ENCODE peak calls at places on chromosomes 13 and 19, in four cellular contexts. One of them, this sample, is unnamed.

GRCh38 chr19:50925734-50926133 is 14.5 kb upstream of the KLK4 start:
- DNase-seq in A549: no peak
- DNase-seq in cardiac muscle cell: peak
- DNase-seq in stomach: no peak
- DNase-seq in this sample: no peak

GRCh38 chr19:16340092-16340491 is 15.5 kb downstream of the KLF2 start:
- DNase-seq in A549: no peak
- DNase-seq in cardiac muscle cell: no peak
- DNase-seq in stomach: no peak
- DNase-seq in this sample: no peak

GRCh38 chr19:6527893-6528543 is 2.8 kb upstream of the TNFSF9 start:
- DNase-seq in A549: no peak
- DNase-seq in cardiac muscle cell: no peak
- DNase-seq in stomach: no peak
- DNase-seq in this sample: peak

GRCh38 chr13:35908221-35908620 is 223.0 kb downstream of the DCLK1 start:
- DNase-seq in A549: no peak
- DNase-seq in cardiac muscle cell: no peak
- DNase-seq in stomach: no peak
- DNase-seq in this sample: no peak

GRCh38 chr13:44904982-44905381 is 84.3 kb downstream of the NUFIP1 start:
- DNase-seq in A549: peak
- DNase-seq in cardiac muscle cell: peak
- DNase-seq in stomach: peak
- DNase-seq in this sample: no peak

GRCh38 chr13:34847751-34848150 is 94.3 kb upstream of the NBEA start:
- DNase-seq in A549: no peak
- DNase-seq in cardiac muscle cell: no peak
- DNase-seq in stomach: no peak
- DNase-seq in this sample: no peak

GRCh38 chr13:50914848-50915247 is 5.3 kb downstream of the RNASEH2B start:
- DNase-seq in A549: no peak
- DNase-seq in cardiac muscle cell: peak
- DNase-seq in stomach: no peak
- DNase-seq in this sample: no peak

GRCh38 chr19:46080561-46080960 is 39.8 kb upstream of the IGFL4 start:
- DNase-seq in A549: no peak
- DNase-seq in cardiac muscle cell: peak
- DNase-seq in stomach: no peak
- DNase-seq in this sample: no peak

GRCh38 chr13:107124730-107125129 is 556.8 kb upstream of the ARGLU1 start:
- DNase-seq in A549: no peak
- DNase-seq in cardiac muscle cell: no peak
- DNase-seq in stomach: no peak
- DNase-seq in this sample: no peak

GRCh38 chr19:21463449-21464105 is 41.8 kb upstream of the ZNF429 start:
- DNase-seq in A549: no peak
- DNase-seq in cardiac muscle cell: peak
- DNase-seq in stomach: peak
- DNase-seq in this sample: peak

DNA sequence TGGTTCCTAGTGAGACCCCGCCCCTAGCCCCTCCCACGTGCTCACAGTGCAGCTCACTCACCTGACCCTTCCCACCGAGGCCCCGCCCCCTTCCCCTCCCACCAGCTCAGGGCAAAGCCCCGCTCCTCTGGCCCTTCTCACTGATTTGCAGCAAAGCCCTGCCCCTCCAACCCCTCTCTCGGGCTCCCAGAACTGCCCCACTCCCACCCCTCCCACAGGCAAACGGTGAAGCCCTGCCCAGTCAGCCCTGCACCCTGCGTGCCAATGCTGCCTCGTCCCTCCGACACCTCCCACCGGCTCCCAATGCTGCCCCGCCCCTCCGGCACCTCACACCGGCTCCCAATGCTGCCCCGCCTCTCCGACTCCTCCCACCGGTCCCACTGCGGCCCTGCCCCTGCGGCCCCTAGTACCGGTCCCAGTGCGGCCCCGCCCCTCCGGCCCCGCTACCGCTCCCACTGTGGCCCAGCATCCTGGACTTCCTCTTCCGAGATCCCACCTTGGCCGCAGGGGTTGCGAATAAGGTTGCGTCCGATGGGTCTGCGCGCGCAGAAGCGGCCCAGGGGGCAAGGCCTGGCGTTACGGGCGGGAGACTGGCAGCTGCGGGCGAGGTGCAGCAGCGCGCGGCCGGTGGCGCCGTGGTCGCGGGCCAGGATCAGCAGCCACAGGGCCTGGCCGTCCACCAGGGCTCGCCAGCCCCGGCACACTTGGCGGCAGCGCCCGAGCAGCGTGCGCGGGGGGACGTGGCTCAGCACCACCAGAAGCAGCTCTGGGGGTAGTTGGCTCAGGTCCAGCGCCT is 783 bp downstream of the FBXO27 start:
- DNase-seq in A549: peak
- DNase-seq in cardiac muscle cell: peak
- DNase-seq in stomach: peak
- DNase-seq in this sample: peak
- TF ChIP-seq CTCF in A549: no peak
- TF ChIP-seq CTCF in cardiac muscle cell: no peak
- TF ChIP-seq CTCF in stomach: no peak
- TF ChIP-seq CTCF in this sample: no peak

GRCh38 chr13:24277721-24278120 is 31.7 kb upstream of the C1QTNF9 start:
- DNase-seq in A549: no peak
- DNase-seq in cardiac muscle cell: no peak
- DNase-seq in stomach: no peak
- DNase-seq in this sample: no peak

GRCh38 chr13:24279267-24279666 is 30.1 kb upstream of the C1QTNF9 start:
- DNase-seq in A549: no peak
- DNase-seq in cardiac muscle cell: no peak
- DNase-seq in stomach: peak
- DNase-seq in this sample: no peak

GRCh38 chr13:24281188-24282008 is 28.0 kb upstream of the C1QTNF9 start:
- DNase-seq in A549: no peak
- DNase-seq in cardiac muscle cell: no peak
- DNase-seq in stomach: peak
- DNase-seq in this sample: no peak

GRCh38 chr13:24280722-24281121 is 28.7 kb upstream of the C1QTNF9 start:
- DNase-seq in A549: no peak
- DNase-seq in cardiac muscle cell: no peak
- DNase-seq in stomach: peak
- DNase-seq in this sample: peak

DNA sequence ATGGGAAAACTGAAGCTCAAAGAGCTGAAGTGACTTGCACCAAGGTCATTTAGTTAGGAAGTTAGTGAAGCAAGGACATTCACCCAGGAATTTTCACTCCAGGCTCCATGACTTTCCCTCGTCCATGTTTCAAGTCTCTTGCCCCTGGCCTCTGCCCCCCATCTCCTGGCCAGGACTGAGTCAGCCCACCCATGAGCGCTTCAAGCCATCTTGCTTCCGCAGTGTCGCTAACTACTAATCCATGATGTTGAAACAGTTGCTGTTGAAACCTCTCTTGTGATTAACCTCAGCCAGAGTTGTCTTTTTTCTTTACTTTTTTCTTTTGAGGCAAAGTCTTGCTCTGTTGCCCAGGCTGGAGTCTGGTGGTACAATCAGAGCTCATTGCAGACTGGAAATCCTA is 29.7 kb upstream of the C1QTNF9 start:
- DNase-seq in A549: no peak
- DNase-seq in cardiac muscle cell: peak
- DNase-seq in stomach: peak
- DNase-seq in this sample: no peak
- TF ChIP-seq CTCF in A549: no peak
- TF ChIP-seq CTCF in cardiac muscle cell: no peak
- TF ChIP-seq CTCF in stomach: no peak
- TF ChIP-seq CTCF in this sample: no peak

DNA sequence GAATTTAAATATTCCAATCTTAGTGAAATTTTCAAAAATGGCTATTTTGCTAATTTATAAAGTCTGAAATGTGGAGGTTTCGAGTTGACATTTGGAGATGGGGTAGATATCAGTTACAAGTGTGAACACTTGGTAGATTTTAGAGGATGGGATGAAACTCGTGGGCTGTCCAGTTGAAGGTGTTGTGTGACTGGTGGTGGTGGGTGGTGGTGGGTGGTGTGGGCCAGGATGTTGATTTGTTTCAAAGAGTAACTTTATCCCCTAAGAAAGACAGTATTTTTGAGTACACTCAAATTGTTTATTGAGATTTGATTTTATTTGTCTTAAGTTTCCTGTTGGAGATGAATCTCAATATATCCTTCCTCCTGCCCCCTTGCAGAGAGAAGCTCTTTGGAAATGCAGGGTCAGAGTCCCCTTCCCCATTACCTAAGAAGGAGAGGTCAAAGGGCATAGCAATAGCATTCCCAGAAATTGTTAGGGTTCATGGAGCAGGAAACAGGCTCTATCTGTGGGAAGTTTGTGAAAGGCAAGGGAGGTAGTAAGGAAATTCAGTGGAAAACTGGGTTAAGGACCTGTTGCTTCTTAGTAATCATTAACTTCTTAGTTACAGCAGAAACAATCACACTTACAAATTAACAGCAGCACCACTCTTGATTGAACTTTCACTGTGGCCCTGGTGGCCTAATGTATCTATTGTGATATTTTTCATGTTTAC is 133.6 kb upstream of the RNF113B start:
- DNase-seq in A549: no peak
- DNase-seq in cardiac muscle cell: no peak
- DNase-seq in stomach: no peak
- DNase-seq in this sample: no peak
- TF ChIP-seq CTCF in A549: no peak
- TF ChIP-seq CTCF in cardiac muscle cell: no peak
- TF ChIP-seq CTCF in stomach: no peak
- TF ChIP-seq CTCF in this sample: no peak

DNA sequence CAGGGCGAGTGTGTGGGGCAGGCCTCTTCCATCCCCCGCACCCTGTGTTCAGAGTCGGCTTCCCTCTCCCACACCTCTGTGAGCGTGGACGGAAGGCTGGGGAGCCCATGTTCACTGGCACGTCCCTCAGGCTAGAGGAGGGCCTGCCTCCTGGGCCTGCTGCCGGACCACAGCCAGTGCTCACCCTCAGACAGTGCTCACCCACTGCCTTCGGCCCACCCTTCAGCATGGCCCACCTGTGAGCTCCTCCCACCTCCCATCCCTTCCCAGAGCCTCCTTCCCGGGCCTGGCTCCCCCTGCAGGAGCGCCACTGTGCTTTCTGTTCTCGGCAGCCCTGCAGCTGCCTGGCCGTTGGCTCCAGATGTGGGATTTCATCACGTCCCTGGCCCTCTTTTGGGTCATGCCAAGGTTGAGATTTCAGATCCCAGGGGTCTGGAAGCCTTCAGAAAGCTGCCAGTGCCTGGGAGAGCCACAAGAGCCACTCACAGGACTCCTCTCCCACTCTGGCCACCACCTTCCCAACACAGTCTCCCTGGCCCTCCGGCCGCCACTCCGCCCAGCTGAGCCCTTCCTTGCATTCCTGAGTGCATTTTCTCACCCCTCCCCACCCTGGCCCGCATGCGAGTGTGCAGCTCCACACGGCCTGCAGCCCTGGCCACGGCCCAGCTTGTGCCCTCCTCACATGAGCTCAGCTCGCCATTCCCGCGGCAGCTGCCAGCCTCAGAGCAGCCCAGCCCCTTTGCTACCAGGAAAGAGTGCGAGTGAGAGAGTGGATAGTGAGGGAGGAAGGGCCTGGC is 25.3 kb downstream of the CAPN12 start:
- DNase-seq in A549: no peak
- DNase-seq in cardiac muscle cell: peak
- DNase-seq in stomach: peak
- DNase-seq in this sample: no peak
- TF ChIP-seq CTCF in A549: peak
- TF ChIP-seq CTCF in cardiac muscle cell: peak
- TF ChIP-seq CTCF in stomach: peak
- TF ChIP-seq CTCF in this sample: no peak

GRCh38 chr19:53365899-53366493 is 491 bp downstream of the ZNF525 start:
- DNase-seq in A549: no peak
- DNase-seq in cardiac muscle cell: no peak
- DNase-seq in stomach: no peak
- DNase-seq in this sample: no peak

GRCh38 chr19:53365134-53365898 is at the start of gene ZNF525:
- DNase-seq in A549: no peak
- DNase-seq in cardiac muscle cell: peak
- DNase-seq in stomach: peak
- DNase-seq in this sample: peak
- TF ChIP-seq CTCF in A549: no peak
- TF ChIP-seq CTCF in cardiac muscle cell: no peak
- TF ChIP-seq CTCF in stomach: peak
- TF ChIP-seq CTCF in this sample: no peak

DNA sequence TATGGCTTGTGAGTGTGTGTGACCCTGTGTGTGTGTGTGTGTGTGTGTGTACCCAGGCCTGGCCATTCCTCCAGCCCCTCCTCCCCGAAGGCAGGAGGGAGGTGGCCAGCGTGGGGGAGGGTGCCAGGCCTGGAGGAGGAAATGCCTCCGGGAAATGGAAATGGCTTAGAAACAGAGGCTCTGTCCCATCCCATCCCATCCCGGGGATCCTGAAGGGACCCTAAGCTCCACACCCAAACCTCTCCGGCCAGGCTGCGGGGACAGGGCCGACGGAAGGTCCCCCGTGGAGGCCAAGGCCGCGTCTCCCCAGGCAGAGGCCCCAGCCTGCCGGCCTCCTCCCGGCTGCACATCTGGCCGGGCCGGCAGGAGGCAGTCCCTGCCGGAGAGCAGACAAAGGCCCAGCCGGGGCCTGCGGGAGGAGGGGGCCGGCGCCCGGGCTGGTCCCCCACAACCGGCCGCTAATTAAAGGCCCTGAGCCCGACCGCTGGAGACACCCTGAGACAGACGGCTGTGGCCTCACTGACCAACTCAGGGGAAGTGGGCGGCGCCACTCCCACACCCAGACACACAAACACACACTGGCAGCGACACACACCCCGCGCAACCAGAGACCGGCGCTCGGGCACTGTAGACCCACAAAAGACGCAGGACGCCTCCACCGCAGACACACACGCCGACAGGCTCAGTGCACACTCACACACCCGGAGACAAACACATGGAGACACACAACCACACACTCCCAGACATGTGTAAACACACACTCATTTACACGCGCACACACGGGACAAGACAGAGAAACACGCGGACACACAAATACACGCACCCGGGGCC is 1.1 kb downstream of the ADAMTS10 start:
- DNase-seq in A549: peak
- DNase-seq in cardiac muscle cell: peak
- DNase-seq in stomach: peak
- DNase-seq in this sample: peak
- TF ChIP-seq CTCF in A549: no peak
- TF ChIP-seq CTCF in cardiac muscle cell: peak
- TF ChIP-seq CTCF in stomach: no peak
- TF ChIP-seq CTCF in this sample: no peak

GRCh38 chr19:36501973-36502372 is 12.6 kb upstream of the ZNF566 start:
- DNase-seq in A549: no peak
- DNase-seq in cardiac muscle cell: no peak
- DNase-seq in stomach: no peak
- DNase-seq in this sample: no peak

DNA sequence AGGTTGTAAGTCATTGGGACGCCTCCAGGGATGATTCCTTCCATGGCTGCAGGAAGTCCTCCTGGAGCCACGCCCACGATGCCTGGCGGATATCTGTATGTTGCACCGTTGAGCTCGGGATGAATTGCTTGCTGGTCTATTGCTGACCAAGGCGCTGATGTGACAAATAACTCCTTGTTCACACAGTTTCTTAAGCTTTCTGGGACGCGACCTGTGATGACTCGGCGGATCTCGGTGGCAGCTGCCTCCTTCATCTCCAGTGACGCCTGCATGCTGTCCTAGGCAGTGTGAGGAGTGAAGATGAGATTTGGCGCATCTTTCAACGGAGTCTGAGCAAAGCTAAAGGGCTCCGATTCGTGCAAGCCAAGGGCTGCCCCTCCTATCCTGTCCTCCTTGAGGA is 7.6 kb upstream of the ZNF566 start:
- DNase-seq in A549: no peak
- DNase-seq in cardiac muscle cell: no peak
- DNase-seq in stomach: no peak
- DNase-seq in this sample: no peak
- TF ChIP-seq CTCF in A549: no peak
- TF ChIP-seq CTCF in cardiac muscle cell: no peak
- TF ChIP-seq CTCF in stomach: no peak
- TF ChIP-seq CTCF in this sample: no peak